ENCODE peak calls at places on chromosome 20, in six cellular contexts. N is NCI-H2227 treated with DMSO at 0.1 percent for 48 hours; Z is activated gamma-delta T cell treated with Interleukin-2 at 50 U/mL for 16 hours; G is NCI-H748 treated with DMSO at 0.1 percent for 48 hours; L is stimulated activated effector memory CD8-positive, alpha-beta T cell treated with anti-CD3 and anti-CD28 coated beads, Interleukin-12 subunit alpha, Interleukin-12 subunit beta, amount 100 ng/mL, for 72 hours; F is neural crest cell. C is an unnamed sample.

GRCh38 chr20:5127859-5128409 is 1.1 kb downstream of the CDS2 start:
- DNase-seq in L (no peak), Z (no peak), F (no peak), G (peak; percentile 59), N (no peak), C (no peak)

GRCh38 chr20:57140416-57140965 is 126.0 kb downstream of the BMP7 start:
- DNase-seq in F (no peak), G (no peak), Z (no peak), N (no peak), L (no peak), C (no peak)

GRCh38 chr20:63688234-63689045 is 8.0 kb upstream of the TNFRSF6B start:
- DNase-seq in L (no peak), F (no peak), N (no peak), G (no peak), Z (no peak), C (no peak)

GRCh38 chr20:47735412-47736400 is 49.6 kb downstream of the SULF2 start:
- DNase-seq in G (no peak), F (no peak), Z (no peak), L (no peak), N (no peak), C (no peak)

GRCh38 chr20:51551186-51551585 is 8.7 kb upstream of the NFATC2 start:
- DNase-seq in N (no peak), G (no peak), L (no peak), F (no peak), Z (no peak), C (no peak)

GRCh38 chr20:33636776-33637175 is 25.4 kb upstream of the C20orf144 start:
- DNase-seq in G (no peak), F (no peak), Z (no peak), N (no peak), L (no peak), C (no peak)

GRCh38 chr20:49851991-49852390 is 39.4 kb downstream of the SLC9A8 start:
- DNase-seq in G (no peak), N (no peak), L (no peak), F (no peak), Z (no peak), C (no peak)

GRCh38 chr20:41182296-41183212 is 45.2 kb downstream of the PLCG1 start:
- DNase-seq in L (peak; percentile 43), Z (no peak), F (no peak), N (no peak), G (no peak), C (no peak)

GRCh38 chr20:17225891-17226409 is 890 bp upstream of the PCSK2 start:
- DNase-seq in L (no peak), Z (no peak), N (peak; percentile 70), F (peak; percentile 10), G (peak; percentile 76), C (no peak)

GRCh38 chr20:1813101-1813529 is 82.1 kb upstream of the SIRPA start:
- DNase-seq in G (no peak), N (no peak), L (no peak), F (no peak), Z (no peak), C (peak; percentile 93)

GRCh38 chr20:13510837-13511488 is 127.8 kb downstream of the TASP1 start:
- DNase-seq in L (no peak), N (no peak), Z (no peak), F (no peak), G (no peak), C (no peak)

GRCh38 chr20:63703976-63704748 is 3.6 kb downstream of the ARFRP1 start:
- DNase-seq in G (no peak), N (no peak), F (no peak), L (no peak), Z (peak; percentile 3), C (no peak)

GRCh38 chr20:21357851-21358250 is 39.5 kb downstream of the NKX2-4 start:
- DNase-seq in N (no peak), G (no peak), L (no peak), F (no peak), Z (no peak), C (peak; percentile 74)

GRCh38 chr20:23200914-23201313 is 114.8 kb upstream of the CD93 start:
- DNase-seq in N (no peak), Z (no peak), L (no peak), G (peak; percentile 55), F (no peak), C (peak; percentile 72)

GRCh38 chr20:53128024-53128423 is 155.9 kb downstream of the TSHZ2 start:
- DNase-seq in N (no peak), L (no peak), Z (no peak), G (no peak), F (no peak), C (no peak)

GRCh38 chr20:38299963-38300362 is 4.0 kb upstream of the BPI start:
- DNase-seq in F (no peak), Z (no peak), G (no peak), L (no peak), N (no peak), C (no peak)

GRCh38 chr20:18092890-18093289 is 35.2 kb upstream of the OVOL2 start:
- DNase-seq in L (no peak), G (no peak), Z (no peak), N (no peak), F (no peak), C (no peak)

GRCh38 chr20:40511478-40511877 is 177.6 kb downstream of the MAFB start:
- DNase-seq in L (no peak), Z (no peak), G (no peak), F (no peak), N (no peak), C (no peak)

GRCh38 chr20:19621072-19621471 is 137.0 kb upstream of the RIN2 start:
- DNase-seq in N (no peak), Z (no peak), G (no peak), L (no peak), F (no peak), C (peak; percentile 10)

GRCh38 chr20:12554416-12554815 is 454.4 kb upstream of the SPTLC3 start:
- DNase-seq in Z (no peak), F (no peak), G (peak; percentile 42), N (peak; percentile 5), L (no peak), C (no peak)

GRCh38 chr20:52766645-52767435 is 205.3 kb upstream of the TSHZ2 start:
- DNase-seq in L (no peak), Z (no peak), N (no peak), F (no peak), G (no peak), C (no peak)

GRCh38 chr20:38402089-38402488 is 33.0 kb downstream of the SNHG17 start:
- DNase-seq in L (no peak), G (no peak), N (no peak), Z (no peak), F (no peak), C (no peak)

GRCh38 chr20:36102306-36102705 is 52.2 kb upstream of the EPB41L1 start:
- DNase-seq in F (no peak), Z (no peak), G (no peak), L (no peak), N (no peak), C (no peak)

GRCh38 chr20:63846128-63846771 is 15.0 kb upstream of the ABHD16B start:
- DNase-seq in N (peak; percentile 32), L (no peak), G (no peak), Z (no peak), F (no peak), C (no peak)

GRCh38 chr20:43665466-43666176 is 1.3 kb upstream of the MYBL2 start:
- DNase-seq in F (no peak), N (no peak), Z (no peak), G (no peak), L (no peak), C (no peak)

GRCh38 chr20:40807771-40808170 is 118.7 kb upstream of the MAFB start:
- DNase-seq in L (no peak), N (no peak), Z (no peak), G (no peak), F (no peak), C (no peak)

GRCh38 chr20:43959079-43959919 is 44.6 kb downstream of the TOX2 start:
- DNase-seq in F (no peak), N (no peak), L (no peak), Z (peak; percentile 18), G (no peak), C (peak; percentile 46)

GRCh38 chr20:58169441-58169840 is 59.0 kb downstream of the ANKRD60 start:
- DNase-seq in N (no peak), Z (no peak), L (no peak), F (no peak), G (no peak), C (no peak)

GRCh38 chr20:34582911-34583310 is 24.4 kb downstream of the MAP1LC3A start:
- DNase-seq in Z (no peak), N (no peak), L (no peak), F (no peak), G (no peak), C (no peak)

GRCh38 chr20:401682-402495 is 6.2 kb upstream of the RBCK1 start:
- DNase-seq in Z (no peak), N (no peak), G (no peak), L (no peak), F (no peak), C (no peak)

GRCh38 chr20:32427996-32428395 is 69.9 kb downstream of the ASXL1 start:
- DNase-seq in N (no peak), G (no peak), F (no peak), Z (no peak), L (no peak), C (no peak)